ENCODE peak calls at places on chromosomes 11 and 22, in ten cellular contexts. One of them, this sample, is unnamed.
A peak's percentile ranks its signal among the peaks of the same experiment; 100 is the strongest.

GRCh38 chr11:135027461-135027860 is 615.4 kb upstream of the B3GAT1 start:
- DNase-seq in CD8-positive, alpha-beta T cell: no peak
- DNase-seq in aorta: no peak
- DNase-seq in osteoblast: no peak
- DNase-seq in heart left ventricle: no peak
- DNase-seq in hepatocyte: peak; percentile 85
- DNase-seq in PC-3: peak; percentile 50
- DNase-seq in GM23248: peak; percentile 44
- DNase-seq in sigmoid colon: no peak
- DNase-seq in SJCRH30: peak; percentile 73
- DNase-seq in this sample: no peak

GRCh38 chr11:819129-819931 is 616 bp downstream of the PNPLA2 start:
- DNase-seq in CD8-positive, alpha-beta T cell: peak; percentile 91
- DNase-seq in PC-3: peak; percentile 80
- DNase-seq in SJCRH30: peak; percentile 92
- DNase-seq in sigmoid colon: peak; percentile 97
- DNase-seq in aorta: peak; percentile 98
- DNase-seq in heart left ventricle: peak; percentile 94
- DNase-seq in GM23248: peak; percentile 98
- DNase-seq in osteoblast: peak; percentile 100
- DNase-seq in hepatocyte: peak; percentile 97
- DNase-seq in this sample: peak; percentile 89

GRCh38 chr22:33925194-33925593 is 4.9 kb upstream of the LARGE1 start:
- DNase-seq in aorta: no peak
- DNase-seq in PC-3: no peak
- DNase-seq in osteoblast: no peak
- DNase-seq in heart left ventricle: no peak
- DNase-seq in GM23248: no peak
- DNase-seq in hepatocyte: no peak
- DNase-seq in CD8-positive, alpha-beta T cell: no peak
- DNase-seq in sigmoid colon: no peak
- DNase-seq in SJCRH30: peak; percentile 19
- DNase-seq in this sample: no peak

GRCh38 chr11:61482513-61482912 is 26.0 kb upstream of the LRRC10B start:
- DNase-seq in sigmoid colon: no peak
- DNase-seq in heart left ventricle: no peak
- DNase-seq in aorta: no peak
- DNase-seq in CD8-positive, alpha-beta T cell: no peak
- DNase-seq in PC-3: peak; percentile 37
- DNase-seq in osteoblast: peak; percentile 95
- DNase-seq in hepatocyte: no peak
- DNase-seq in SJCRH30: peak; percentile 50
- DNase-seq in GM23248: peak; percentile 62
- DNase-seq in this sample: no peak

GRCh38 chr11:63813563-63814382 is 517 bp downstream of the SPINDOC start:
- DNase-seq in CD8-positive, alpha-beta T cell: peak; percentile 30
- DNase-seq in sigmoid colon: peak; percentile 75
- DNase-seq in osteoblast: peak; percentile 95
- DNase-seq in heart left ventricle: peak; percentile 59
- DNase-seq in PC-3: peak; percentile 49
- DNase-seq in hepatocyte: peak; percentile 63
- DNase-seq in SJCRH30: peak; percentile 56
- DNase-seq in aorta: peak; percentile 86
- DNase-seq in GM23248: peak; percentile 55
- DNase-seq in this sample: peak; percentile 47

GRCh38 chr11:17020831-17021230 is 6.6 kb upstream of the PLEKHA7 start:
- DNase-seq in heart left ventricle: no peak
- DNase-seq in aorta: no peak
- DNase-seq in GM23248: no peak
- DNase-seq in PC-3: no peak
- DNase-seq in SJCRH30: no peak
- DNase-seq in osteoblast: no peak
- DNase-seq in CD8-positive, alpha-beta T cell: no peak
- DNase-seq in hepatocyte: no peak
- DNase-seq in sigmoid colon: no peak
- DNase-seq in this sample: no peak

GRCh38 chr11:128691802-128692749 is 1.8 kb upstream of the FLI1 start:
- DNase-seq in sigmoid colon: no peak
- DNase-seq in CD8-positive, alpha-beta T cell: no peak
- DNase-seq in GM23248: peak; percentile 32
- DNase-seq in aorta: no peak
- DNase-seq in osteoblast: peak; percentile 86
- DNase-seq in hepatocyte: no peak
- DNase-seq in SJCRH30: no peak
- DNase-seq in PC-3: no peak
- DNase-seq in heart left ventricle: no peak
- DNase-seq in this sample: no peak

GRCh38 chr11:14520902-14521151 is 641 bp upstream of the PSMA1 start:
- DNase-seq in PC-3: no peak
- DNase-seq in CD8-positive, alpha-beta T cell: no peak
- DNase-seq in hepatocyte: no peak
- DNase-seq in osteoblast: no peak
- DNase-seq in GM23248: no peak
- DNase-seq in aorta: no peak
- DNase-seq in SJCRH30: no peak
- DNase-seq in sigmoid colon: no peak
- DNase-seq in heart left ventricle: no peak
- DNase-seq in this sample: no peak

GRCh38 chr11:64086263-64086938 is 50.7 kb downstream of the FLRT1 start:
- DNase-seq in sigmoid colon: peak; percentile 88
- DNase-seq in SJCRH30: peak; percentile 85
- DNase-seq in osteoblast: no peak
- DNase-seq in heart left ventricle: peak; percentile 43
- DNase-seq in hepatocyte: peak; percentile 59
- DNase-seq in aorta: no peak
- DNase-seq in CD8-positive, alpha-beta T cell: no peak
- DNase-seq in PC-3: no peak
- DNase-seq in GM23248: peak; percentile 41
- DNase-seq in this sample: no peak

GRCh38 chr11:2156416-2157182 is 4.4 kb downstream of the INS start:
- DNase-seq in hepatocyte: peak; percentile 88
- DNase-seq in sigmoid colon: no peak
- DNase-seq in osteoblast: peak; percentile 99
- DNase-seq in CD8-positive, alpha-beta T cell: peak; percentile 48
- DNase-seq in PC-3: peak; percentile 83
- DNase-seq in heart left ventricle: peak; percentile 77
- DNase-seq in GM23248: peak; percentile 80
- DNase-seq in SJCRH30: peak; percentile 90
- DNase-seq in aorta: peak; percentile 90
- DNase-seq in this sample: peak; percentile 77

GRCh38 chr22:50276143-50276542 is 6.0 kb upstream of the MAPK11 start:
- DNase-seq in CD8-positive, alpha-beta T cell: peak; percentile 41
- DNase-seq in hepatocyte: peak; percentile 72
- DNase-seq in PC-3: peak; percentile 16
- DNase-seq in aorta: peak; percentile 88
- DNase-seq in GM23248: peak; percentile 66
- DNase-seq in osteoblast: peak; percentile 96
- DNase-seq in sigmoid colon: peak; percentile 87
- DNase-seq in SJCRH30: peak; percentile 45
- DNase-seq in heart left ventricle: peak; percentile 76
- DNase-seq in this sample: no peak

GRCh38 chr22:37410174-37411055 is 16.9 kb downstream of the ELFN2 start:
- DNase-seq in sigmoid colon: no peak
- DNase-seq in PC-3: no peak
- DNase-seq in CD8-positive, alpha-beta T cell: no peak
- DNase-seq in aorta: no peak
- DNase-seq in heart left ventricle: no peak
- DNase-seq in SJCRH30: no peak
- DNase-seq in osteoblast: peak; percentile 92
- DNase-seq in hepatocyte: no peak
- DNase-seq in GM23248: no peak
- DNase-seq in this sample: no peak

GRCh38 chr22:49515486-49515885 is 312.2 kb downstream of the BRD1 start:
- DNase-seq in hepatocyte: peak; percentile 40
- DNase-seq in sigmoid colon: no peak
- DNase-seq in aorta: no peak
- DNase-seq in SJCRH30: no peak
- DNase-seq in CD8-positive, alpha-beta T cell: no peak
- DNase-seq in osteoblast: no peak
- DNase-seq in GM23248: no peak
- DNase-seq in PC-3: no peak
- DNase-seq in heart left ventricle: no peak
- DNase-seq in this sample: no peak

GRCh38 chr11:12161137-12161536 is 50.7 kb downstream of the MICAL2 start:
- DNase-seq in sigmoid colon: no peak
- DNase-seq in CD8-positive, alpha-beta T cell: no peak
- DNase-seq in GM23248: no peak
- DNase-seq in PC-3: no peak
- DNase-seq in SJCRH30: no peak
- DNase-seq in heart left ventricle: peak; percentile 67
- DNase-seq in osteoblast: no peak
- DNase-seq in aorta: no peak
- DNase-seq in hepatocyte: no peak
- DNase-seq in this sample: peak; percentile 52

GRCh38 chr11:111814567-111814966 is 48.4 kb upstream of the PPP2R1B start:
- DNase-seq in osteoblast: peak; percentile 45
- DNase-seq in PC-3: no peak
- DNase-seq in sigmoid colon: no peak
- DNase-seq in GM23248: no peak
- DNase-seq in CD8-positive, alpha-beta T cell: no peak
- DNase-seq in heart left ventricle: no peak
- DNase-seq in aorta: no peak
- DNase-seq in SJCRH30: no peak
- DNase-seq in hepatocyte: no peak
- DNase-seq in this sample: no peak
- H3K27ac ChIP-seq in osteoblast: peak overlapping the region; percentile 60
- H3K27ac ChIP-seq in PC-3: no peak overlapping the region
- H3K27ac ChIP-seq in sigmoid colon: peak overlapping the region; percentile 69
- H3K27ac ChIP-seq in GM23248: no peak overlapping the region
- H3K27ac ChIP-seq in CD8-positive, alpha-beta T cell: no peak overlapping the region
- H3K27ac ChIP-seq in heart left ventricle: peak overlapping the region; percentile 26
- H3K27ac ChIP-seq in aorta: peak overlapping the region; percentile 56
- H3K27ac ChIP-seq in SJCRH30: no peak overlapping the region
- H3K27ac ChIP-seq in hepatocyte: peak overlapping the region; percentile 14
- H3K27ac ChIP-seq in this sample: peak overlapping the region; percentile 51

DNA sequence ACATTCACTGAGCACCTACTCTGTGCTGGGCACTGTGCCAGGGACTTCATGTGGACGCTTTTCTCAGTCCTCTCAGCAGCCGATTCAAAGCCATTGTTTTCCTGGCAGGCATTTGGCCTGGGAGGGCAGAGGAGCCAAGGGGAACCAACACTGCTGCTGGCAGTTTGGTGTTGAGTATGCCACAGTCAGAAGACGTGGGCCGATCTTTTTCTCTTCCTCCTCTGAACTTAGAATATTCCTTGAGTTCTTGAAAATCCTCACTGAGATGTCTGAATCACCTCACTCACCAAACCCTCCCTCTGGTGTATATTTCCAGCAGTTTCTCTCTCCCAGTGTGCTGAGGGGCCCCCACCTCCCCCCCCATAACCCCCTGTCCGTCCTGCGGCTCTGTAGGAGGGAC is 114.5 kb upstream of the CRYBB3 start:
- DNase-seq in aorta: no peak
- DNase-seq in osteoblast: no peak
- DNase-seq in sigmoid colon: no peak
- DNase-seq in CD8-positive, alpha-beta T cell: no peak
- DNase-seq in GM23248: no peak
- DNase-seq in heart left ventricle: no peak
- DNase-seq in PC-3: no peak
- DNase-seq in SJCRH30: no peak
- DNase-seq in hepatocyte: no peak
- DNase-seq in this sample: no peak
- H3K4me1 ChIP-seq in aorta: no peaks in the 10 kb centered on the region
- H3K4me1 ChIP-seq in osteoblast: peaks cover 2% of the 10 kb centered on the region
- H3K4me1 ChIP-seq in sigmoid colon: no peaks in the 10 kb centered on the region
- H3K4me1 ChIP-seq in CD8-positive, alpha-beta T cell: peaks cover 18% of the 10 kb centered on the region
- H3K4me1 ChIP-seq in GM23248: no peaks in the 10 kb centered on the region
- H3K4me1 ChIP-seq in heart left ventricle: peaks cover 56% of the 10 kb centered on the region
- H3K4me1 ChIP-seq in PC-3: no peaks in the 10 kb centered on the region
- H3K4me1 ChIP-seq in SJCRH30: peaks cover 28% of the 10 kb centered on the region
- H3K4me1 ChIP-seq in hepatocyte: peaks cover 7% of the 10 kb centered on the region
- H3K4me1 ChIP-seq in this sample: peaks cover 97% of the 10 kb centered on the region

DNA sequence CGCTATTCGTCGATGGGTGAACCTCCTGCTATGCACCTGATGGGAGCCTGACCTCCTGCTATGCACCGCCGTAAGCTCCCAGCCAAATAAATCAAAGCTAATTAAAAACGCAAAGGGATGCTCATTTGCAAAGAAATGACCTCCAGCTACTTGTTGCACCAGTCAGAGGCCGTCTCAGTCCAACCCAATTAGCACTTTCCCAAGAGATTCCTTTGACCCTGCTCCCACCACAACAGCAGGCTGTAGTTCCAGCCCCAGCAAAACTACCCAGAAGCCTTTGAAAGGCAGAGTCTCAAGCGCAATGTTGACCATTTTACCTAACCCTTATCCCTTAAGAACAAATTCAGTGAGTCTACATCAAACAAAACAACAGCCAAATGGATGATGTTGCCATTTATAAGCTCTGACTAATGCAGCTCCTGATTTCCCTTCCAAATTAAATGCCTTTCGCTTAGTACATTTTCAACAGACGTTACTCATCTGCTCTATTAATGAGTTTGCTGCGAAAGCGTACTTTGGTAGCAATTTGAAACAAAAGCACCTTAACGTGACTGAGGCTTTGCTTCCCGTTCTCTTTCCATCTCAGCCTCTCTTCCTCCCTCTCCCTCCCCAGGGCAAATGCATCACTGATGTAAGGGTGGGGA is 17.2 kb upstream of the BSX start:
- DNase-seq in osteoblast: no peak
- DNase-seq in PC-3: peak; percentile 34
- DNase-seq in GM23248: peak; percentile 74
- DNase-seq in aorta: no peak
- DNase-seq in sigmoid colon: no peak
- DNase-seq in hepatocyte: no peak
- DNase-seq in CD8-positive, alpha-beta T cell: no peak
- DNase-seq in SJCRH30: no peak
- DNase-seq in heart left ventricle: no peak
- DNase-seq in this sample: no peak
- H3K27ac ChIP-seq in osteoblast: no peak overlapping the region
- H3K27ac ChIP-seq in PC-3: no peak overlapping the region
- H3K27ac ChIP-seq in GM23248: no peak overlapping the region
- H3K27ac ChIP-seq in aorta: no peak overlapping the region
- H3K27ac ChIP-seq in sigmoid colon: no peak overlapping the region
- H3K27ac ChIP-seq in hepatocyte: no peak overlapping the region
- H3K27ac ChIP-seq in CD8-positive, alpha-beta T cell: no peak overlapping the region
- H3K27ac ChIP-seq in SJCRH30: no peak overlapping the region
- H3K27ac ChIP-seq in heart left ventricle: no peak overlapping the region
- H3K27ac ChIP-seq in this sample: no peak overlapping the region

GRCh38 chr22:45504703-45505341 is 2.1 kb downstream of the FBLN1 start:
- DNase-seq in CD8-positive, alpha-beta T cell: no peak
- DNase-seq in osteoblast: peak; percentile 98
- DNase-seq in sigmoid colon: no peak
- DNase-seq in PC-3: no peak
- DNase-seq in heart left ventricle: peak; percentile 61
- DNase-seq in SJCRH30: peak; percentile 62
- DNase-seq in GM23248: peak; percentile 75
- DNase-seq in hepatocyte: peak; percentile 54
- DNase-seq in aorta: peak; percentile 78
- DNase-seq in this sample: peak; percentile 63
- H3K4me1 ChIP-seq in CD8-positive, alpha-beta T cell: no peaks in the 10 kb centered on the region
- H3K4me1 ChIP-seq in osteoblast: peaks cover 8% of the 10 kb centered on the region
- H3K4me1 ChIP-seq in sigmoid colon: no peaks in the 10 kb centered on the region
- H3K4me1 ChIP-seq in PC-3: no peaks in the 10 kb centered on the region
- H3K4me1 ChIP-seq in heart left ventricle: peaks cover 22% of the 10 kb centered on the region
- H3K4me1 ChIP-seq in SJCRH30: no peaks in the 10 kb centered on the region
- H3K4me1 ChIP-seq in GM23248: peaks cover 24% of the 10 kb centered on the region
- H3K4me1 ChIP-seq in hepatocyte: peaks cover 52% of the 10 kb centered on the region
- H3K4me1 ChIP-seq in aorta: no peaks in the 10 kb centered on the region
- H3K4me1 ChIP-seq in this sample: peaks cover 33% of the 10 kb centered on the region

GRCh38 chr22:36395061-36395849 is 7.5 kb upstream of the MYH9 start:
- DNase-seq in CD8-positive, alpha-beta T cell: no peak
- DNase-seq in osteoblast: peak; percentile 4
- DNase-seq in hepatocyte: no peak
- DNase-seq in SJCRH30: no peak
- DNase-seq in PC-3: peak; percentile 35
- DNase-seq in GM23248: no peak
- DNase-seq in sigmoid colon: no peak
- DNase-seq in heart left ventricle: no peak
- DNase-seq in aorta: no peak
- DNase-seq in this sample: no peak
- H3K27ac ChIP-seq in CD8-positive, alpha-beta T cell: no peak overlapping the region
- H3K27ac ChIP-seq in osteoblast: peak overlapping the region; percentile 68
- H3K27ac ChIP-seq in hepatocyte: peak overlapping the region; percentile 43
- H3K27ac ChIP-seq in SJCRH30: no peak overlapping the region
- H3K27ac ChIP-seq in PC-3: peak overlapping the region; percentile 45
- H3K27ac ChIP-seq in GM23248: no peak overlapping the region
- H3K27ac ChIP-seq in sigmoid colon: no peak overlapping the region
- H3K27ac ChIP-seq in heart left ventricle: peak overlapping the region; percentile 29
- H3K27ac ChIP-seq in aorta: no peak overlapping the region
- H3K27ac ChIP-seq in this sample: no peak overlapping the region